ENCODE peak calls at places on chromosomes 7 and 10, in seven cellular contexts. A is SJSA1, K is A172, O is A549, R is coronary artery, F is thoracic aorta, V is pons. M is an unnamed sample.

GRCh38 chr10:64863836-64864235 is 1342.6 kb downstream of the REEP3 start:
- DNase-seq in A (no peak), K (no peak), O (no peak), R (no peak), F (no peak), V (no peak), M (no peak)

GRCh38 chr10:80473692-80474596 is 19.8 kb downstream of the TSPAN14 start:
- DNase-seq in A (no peak), K (peak), O (no peak), R (no peak), F (no peak), V (no peak), M (no peak)

GRCh38 chr7:47252706-47253105 is 329.2 kb downstream of the TNS3 start:
- DNase-seq in A (no peak), K (no peak), O (no peak), R (no peak), F (no peak), V (no peak), M (no peak)

GRCh38 chr10:4241724-4242345 is 456.8 kb upstream of the KLF6 start:
- DNase-seq in A (peak), K (peak), O (no peak), R (no peak), F (no peak), V (peak), M (peak)

GRCh38 chr10:32963102-32963501 is 5.1 kb upstream of the ITGB1 start:
- DNase-seq in A (no peak), K (peak), O (peak), R (no peak), F (no peak), V (no peak), M (no peak)

GRCh38 chr7:27697861-27698430 is 35.3 kb upstream of the HIBADH start:
- DNase-seq in A (peak), K (peak), O (peak), R (no peak), F (no peak), V (peak), M (no peak)

GRCh38 chr7:51639661-51640340 is 323.2 kb upstream of the COBL start:
- DNase-seq in A (no peak), K (no peak), O (no peak), R (no peak), F (no peak), V (no peak), M (no peak)

GRCh38 chr7:30179016-30179436 is 44.2 kb downstream of the MTURN start:
- DNase-seq in A (no peak), K (no peak), O (no peak), R (no peak), F (no peak), V (no peak), M (no peak)

GRCh38 chr7:151018421-151019129 is 5.7 kb downstream of the ATG9B start:
- DNase-seq in A (no peak), K (no peak), O (no peak), R (no peak), F (no peak), V (no peak), M (no peak)

GRCh38 chr7:74289660-74290589 is 718 bp downstream of the CLIP2 start:
- DNase-seq in A (peak), K (peak), O (peak), R (no peak), F (no peak), V (peak), M (no peak)

GRCh38 chr7:54728411-54728810 is 30.6 kb downstream of the SEC61G start:
- DNase-seq in A (no peak), K (no peak), O (peak), R (no peak), F (no peak), V (no peak), M (no peak)

GRCh38 chr7:76377186-76377918 is 18.6 kb upstream of the YWHAG start:
- DNase-seq in A (no peak), K (no peak), O (peak), R (no peak), F (no peak), V (no peak), M (no peak)

GRCh38 chr7:10648289-10648688 is 325.4 kb upstream of the PHF14 start:
- DNase-seq in A (no peak), K (no peak), O (no peak), R (no peak), F (no peak), V (no peak), M (no peak)

GRCh38 chr7:90710466-90710850 is 114.3 kb downstream of the CDK14 start:
- DNase-seq in A (no peak), K (no peak), O (no peak), R (no peak), F (no peak), V (no peak), M (no peak)

GRCh38 chr7:80533287-80533686 is 21.4 kb upstream of the GNAT3 start:
- DNase-seq in A (no peak), K (no peak), O (no peak), R (no peak), F (no peak), V (no peak), M (no peak)

GRCh38 chr7:47611045-47611511 is 29.2 kb upstream of the TNS3 start:
- DNase-seq in A (no peak), K (no peak), O (peak), R (no peak), F (no peak), V (no peak), M (no peak)

GRCh38 chr7:111199643-111200042 is 108.7 kb downstream of the LRRN3 start:
- DNase-seq in A (no peak), K (no peak), O (no peak), R (no peak), F (no peak), V (no peak), M (no peak)

GRCh38 chr10:68096913-68097509 is 12.3 kb upstream of the MYPN start:
- DNase-seq in A (peak), K (peak), O (peak), R (no peak), F (no peak), V (peak), M (peak)

GRCh38 chr10:33716461-33717267 is 382.2 kb upstream of the NRP1 start:
- DNase-seq in A (no peak), K (no peak), O (no peak), R (no peak), F (no peak), V (no peak), M (no peak)

GRCh38 chr10:99777918-99778716 is 4.3 kb upstream of the ABCC2 start:
- DNase-seq in A (no peak), K (peak), O (peak), R (no peak), F (no peak), V (no peak), M (no peak)

GRCh38 chr7:135490783-135491182 is 19.1 kb downstream of the CNOT4 start:
- DNase-seq in A (no peak), K (peak), O (peak), R (no peak), F (no peak), V (no peak), M (no peak)

GRCh38 chr10:117431160-117431559 is 55.9 kb upstream of the PDZD8 start:
- DNase-seq in A (no peak), K (peak), O (peak), R (no peak), F (no peak), V (peak), M (no peak)

GRCh38 chr7:40599836-40600235 is 465.0 kb downstream of the SUGCT start:
- DNase-seq in A (no peak), K (no peak), O (no peak), R (no peak), F (no peak), V (no peak), M (no peak)

GRCh38 chr10:48931188-48931587 is 8.5 kb downstream of the LRRC18 start:
- DNase-seq in A (no peak), K (no peak), O (no peak), R (no peak), F (no peak), V (no peak), M (no peak)

GRCh38 chr7:4138866-4139265 is 543.2 kb upstream of the FOXK1 start:
- DNase-seq in A (no peak), K (no peak), O (no peak), R (no peak), F (no peak), V (no peak), M (no peak)

GRCh38 chr10:103584216-103585010 is 90.9 kb downstream of the NEURL1 start:
- DNase-seq in A (no peak), K (no peak), O (no peak), R (no peak), F (no peak), V (no peak), M (no peak)

GRCh38 chr7:2125931-2126330 is 106.8 kb downstream of the MAD1L1 start:
- DNase-seq in A (no peak), K (no peak), O (no peak), R (no peak), F (no peak), V (no peak), M (no peak)

GRCh38 chr7:98330926-98331529 is 49.5 kb downstream of the BRI3 start:
- DNase-seq in A (no peak), K (no peak), O (no peak), R (no peak), F (no peak), V (no peak), M (no peak)

GRCh38 chr7:28315565-28316420 is 96.5 kb upstream of the CREB5 start:
- DNase-seq in A (no peak), K (no peak), O (no peak), R (no peak), F (no peak), V (peak), M (no peak)

GRCh38 chr7:12985752-12986151 is 298.3 kb downstream of the ARL4A start:
- DNase-seq in A (no peak), K (no peak), O (no peak), R (no peak), F (no peak), V (no peak), M (no peak)

GRCh38 chr10:74282853-74283205 is 131.8 kb downstream of the ADK start:
- DNase-seq in A (no peak), K (no peak), O (peak), R (no peak), F (no peak), V (no peak), M (no peak)

GRCh38 chr10:96176985-96177384 is 46.9 kb downstream of the ZNF518A start:
- DNase-seq in A (no peak), K (no peak), O (no peak), R (no peak), F (no peak), V (no peak), M (no peak)

GRCh38 chr10:103812431-103812830 is 42.9 kb downstream of the SH3PXD2A start:
- DNase-seq in A (no peak), K (no peak), O (no peak), R (no peak), F (no peak), V (no peak), M (no peak)

GRCh38 chr10:17742918-17743317 is 9.1 kb upstream of the TMEM236 start:
- DNase-seq in A (peak), K (peak), O (peak), R (no peak), F (no peak), V (peak), M (peak)

GRCh38 chr7:155863721-155864151 is 51.5 kb upstream of the SHH start:
- DNase-seq in A (no peak), K (no peak), O (no peak), R (peak), F (no peak), V (no peak), M (no peak)

M was measured in smooth muscle cell of the brain vasculature.